ENCODE peak calls at places on chromosomes 11 and 22, in six cellular contexts. G is mesenchymal stem cell, L is IMR-90, A is neuronal stem cell, E is H9, R is H1. Q is an unnamed sample.

GRCh38 chr11:87180743-87181142 is 143.0 kb downstream of the TMEM135 start:
- DNase-seq in A (no peak), E (no peak), G (peak), L (peak), R (no peak), Q (no peak)

GRCh38 chr22:44445307-44445680 is 52.7 kb downstream of the RTL6 start:
- DNase-seq in A (no peak), L (no peak), R (no peak), E (peak), G (no peak), Q (peak)

GRCh38 chr22:21633481-21633880 is 921 bp downstream of the CCDC116 start:
- DNase-seq in L (no peak), R (no peak), G (no peak), E (no peak), A (no peak), Q (no peak)

GRCh38 chr11:46948378-46949131 is 12.0 kb downstream of the CSTPP1 start:
- DNase-seq in L (peak), E (no peak), G (peak), R (no peak), A (no peak), Q (no peak)

GRCh38 chr22:24460418-24461089 is 33.2 kb downstream of the ADORA2A start:
- DNase-seq in A (no peak), G (peak), E (no peak), L (peak), R (no peak), Q (no peak)

GRCh38 chr11:8263109-8263768 is 439 bp downstream of the LMO1 start:
- DNase-seq in E (peak), A (no peak), L (no peak), G (no peak), R (peak), Q (no peak)

GRCh38 chr11:124835918-124836317 is 29.3 kb upstream of the ROBO3 start:
- DNase-seq in R (no peak), A (no peak), G (no peak), L (no peak), E (no peak), Q (no peak)

GRCh38 chr22:33757041-33757440 is 163.2 kb downstream of the LARGE1 start:
- DNase-seq in R (no peak), E (no peak), G (no peak), A (no peak), L (no peak), Q (no peak)

GRCh38 chr11:32315121-32315520 is 120.2 kb downstream of the WT1 start:
- DNase-seq in E (no peak), R (no peak), L (no peak), G (no peak), A (no peak), Q (no peak)

GRCh38 chr11:109783842-109784241 is 309.4 kb upstream of the ZC3H12C start:
- DNase-seq in G (no peak), L (no peak), E (no peak), R (no peak), A (no peak), Q (no peak)
- H4K8ac ChIP-seq in G (no peak), L (no peak), E (no peak), R (no peak), A (no peak), Q (no peak)

DNA sequence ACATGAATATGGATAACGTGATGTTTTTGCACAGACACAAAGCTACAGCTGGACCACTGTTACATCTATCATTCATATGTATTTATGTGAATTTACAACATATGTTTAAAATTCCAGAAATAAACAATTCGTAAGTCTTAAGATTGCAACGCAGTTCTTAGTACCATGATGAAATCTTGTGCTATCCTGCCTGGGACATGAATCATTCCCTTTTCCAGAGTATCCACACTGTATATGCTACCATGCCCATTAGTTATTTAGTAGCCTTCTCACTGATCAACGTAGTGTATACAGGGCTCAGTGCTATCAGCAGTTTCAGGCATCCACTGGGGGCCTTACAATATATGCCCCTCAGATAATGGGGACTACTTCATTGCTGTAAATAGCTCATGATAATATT is 4.3 kb downstream of the ATL3 start:
- DNase-seq in G (peak), L (peak), A (no peak), R (no peak), E (no peak), Q (peak)
- H3K4me2 ChIP-seq in G (no peak), L (peak), A (no peak), R (no peak), E (no peak), Q (no peak)

DNA sequence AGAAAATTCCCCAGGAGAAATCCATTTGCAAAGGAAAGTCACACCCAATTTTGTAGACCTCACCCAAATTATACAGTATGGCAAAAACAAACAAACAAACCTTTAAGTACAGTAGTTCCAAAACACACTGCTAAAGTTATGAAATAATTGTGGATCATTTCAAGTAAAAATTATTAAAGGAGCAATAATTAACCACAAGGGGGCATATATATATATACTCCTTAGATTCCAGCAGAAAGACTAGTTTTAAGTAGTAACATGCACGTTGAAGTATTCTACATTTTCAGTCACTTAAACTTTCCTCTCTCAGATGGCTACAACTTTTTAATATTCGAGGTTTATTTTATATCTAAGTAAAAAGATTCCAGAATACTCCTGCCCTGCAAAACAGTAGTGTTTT is 26.8 kb downstream of the RNF141 start:
- DNase-seq in R (no peak), A (no peak), L (peak), G (peak), E (no peak), Q (no peak)
- H3K14ac ChIP-seq in R (no peak), A (no peak), L (no peak), G (no peak), E (no peak), Q (no peak)

DNA sequence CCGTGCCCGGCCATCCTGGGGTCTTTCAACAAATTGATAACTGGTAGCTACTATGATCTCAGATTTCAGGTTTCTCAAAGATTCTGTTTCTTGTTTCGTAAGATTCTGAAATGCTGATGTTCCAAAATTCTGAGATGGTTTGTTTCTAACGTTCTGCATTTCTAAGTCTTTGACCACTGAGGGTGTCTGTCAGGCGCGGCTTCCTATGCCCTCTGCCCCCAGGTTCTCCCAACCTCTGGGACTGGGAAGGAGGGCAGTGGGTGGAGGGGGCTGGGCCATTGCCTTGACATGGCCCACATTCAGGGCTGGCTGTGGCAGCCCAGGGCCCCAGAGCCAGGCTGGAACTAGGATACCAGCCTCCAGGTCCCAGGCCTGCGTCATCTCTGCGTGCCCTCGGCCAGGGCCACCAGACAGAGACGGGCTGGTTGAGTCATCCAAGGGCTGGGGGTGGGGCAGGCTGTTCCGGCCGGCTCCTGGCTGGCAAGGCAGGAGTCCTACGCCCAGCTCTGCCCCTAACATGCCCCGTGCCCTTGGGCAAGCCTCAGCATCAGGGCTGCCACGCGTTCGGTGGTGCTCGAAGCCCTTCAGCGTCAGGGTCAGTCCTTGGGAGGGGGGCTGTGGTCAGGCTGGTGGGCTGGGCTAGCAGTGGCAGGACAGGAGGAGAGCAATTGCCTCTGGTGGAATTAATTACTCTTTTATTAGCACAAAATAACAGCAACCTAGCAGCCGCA is 5.2 kb downstream of the TMEM134 start:
- DNase-seq in R (no peak), A (no peak), L (no peak), G (peak), E (peak), Q (peak)
- H4K8ac ChIP-seq in R (peak), A (no peak), L (peak), G (peak), E (no peak), Q (peak)

GRCh38 chr11:108825381-108825780 is 160.5 kb downstream of the DDX10 start:
- DNase-seq in G (no peak), E (no peak), L (peak), R (no peak), A (no peak), Q (no peak)
- H3K4me2 ChIP-seq in G (no peak), E (no peak), L (no peak), R (no peak), A (no peak), Q (no peak)

DNA sequence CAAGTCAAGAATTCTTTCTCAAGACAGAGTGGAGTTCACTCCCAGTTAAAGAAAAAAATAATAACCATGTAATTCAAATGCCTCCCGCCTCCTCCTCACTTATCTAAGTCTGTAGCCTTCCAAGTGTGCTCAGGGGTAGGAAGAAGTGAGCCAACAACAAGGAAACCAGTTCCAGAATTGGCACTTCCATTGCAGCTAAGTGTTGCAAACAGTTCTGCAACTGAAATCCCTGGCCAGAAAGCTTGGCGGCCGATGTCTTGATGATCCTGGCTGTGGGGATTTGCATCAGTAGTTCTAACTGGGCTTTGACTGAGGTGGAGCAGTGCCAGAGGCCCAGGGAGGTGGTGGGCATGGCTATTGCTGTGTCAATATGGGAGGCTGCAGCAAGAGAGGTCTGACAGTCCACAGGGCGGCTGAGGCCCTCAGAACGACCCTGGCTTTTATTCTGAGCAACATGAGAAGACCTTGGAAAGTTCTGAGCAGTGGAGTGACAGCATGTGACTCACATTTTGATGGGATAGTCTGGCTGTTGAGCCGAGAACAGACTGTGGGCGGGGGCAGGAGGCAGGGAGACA is 19.2 kb downstream of the DHCR7 start:
- DNase-seq in R (no peak), A (no peak), E (no peak), G (no peak), L (no peak), Q (no peak)
- H3K14ac ChIP-seq in R (no peak), A (no peak), E (no peak), G (no peak), L (no peak), Q (no peak)

DNA sequence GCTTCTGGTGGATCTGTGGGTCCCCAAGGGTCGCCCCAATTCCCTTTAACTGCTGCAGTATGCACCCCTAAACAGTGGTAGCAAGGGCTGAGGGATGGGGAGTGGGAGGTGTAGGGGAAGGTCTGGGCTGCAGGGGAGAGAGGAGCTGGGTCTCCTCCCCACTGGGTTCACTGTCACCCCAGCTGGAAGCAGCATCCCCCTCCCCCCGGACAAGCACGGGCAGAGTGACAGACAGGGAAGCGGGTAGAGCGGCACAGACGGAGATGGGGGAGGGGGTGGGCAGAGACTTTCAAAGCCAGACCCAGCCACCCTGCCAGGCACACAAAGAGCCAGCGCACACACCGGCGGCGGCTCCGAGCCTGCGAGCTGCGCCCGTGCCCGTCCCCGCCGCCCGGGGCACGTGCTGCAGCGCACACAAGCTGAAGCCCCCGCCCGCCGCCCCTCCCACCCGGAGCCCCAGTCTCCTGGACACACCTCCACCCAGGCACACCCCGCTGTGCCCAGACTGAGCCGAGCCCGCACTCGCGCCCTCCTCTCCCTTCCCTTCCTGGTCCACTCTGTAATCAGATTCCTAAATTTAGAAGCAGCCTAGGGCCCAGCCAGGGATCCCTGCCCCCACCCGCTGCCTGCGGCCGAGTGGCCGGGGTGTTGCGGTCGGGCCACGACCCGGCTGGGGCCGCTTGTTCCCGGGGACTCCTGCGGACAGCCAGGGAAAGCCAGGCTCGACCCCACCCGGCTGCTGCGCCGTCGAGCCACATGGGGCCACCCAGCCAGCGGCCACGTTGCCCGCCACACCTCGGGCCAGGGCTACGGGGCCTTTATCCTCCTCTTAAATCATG is 940 bp upstream of the RCOR2 start:
- DNase-seq in L (no peak), E (peak), R (peak), G (peak), A (peak), Q (peak)
- H4K8ac ChIP-seq in L (peak), E (no peak), R (peak), G (peak), A (no peak), Q (peak)

GRCh38 chr11:95991545-95991944 is 67.6 kb upstream of the MTMR2 start:
- DNase-seq in A (no peak), L (peak), R (no peak), E (no peak), G (peak), Q (peak)
- H3K4me2 ChIP-seq in A (no peak), L (peak), R (no peak), E (no peak), G (no peak), Q (peak)

DNA sequence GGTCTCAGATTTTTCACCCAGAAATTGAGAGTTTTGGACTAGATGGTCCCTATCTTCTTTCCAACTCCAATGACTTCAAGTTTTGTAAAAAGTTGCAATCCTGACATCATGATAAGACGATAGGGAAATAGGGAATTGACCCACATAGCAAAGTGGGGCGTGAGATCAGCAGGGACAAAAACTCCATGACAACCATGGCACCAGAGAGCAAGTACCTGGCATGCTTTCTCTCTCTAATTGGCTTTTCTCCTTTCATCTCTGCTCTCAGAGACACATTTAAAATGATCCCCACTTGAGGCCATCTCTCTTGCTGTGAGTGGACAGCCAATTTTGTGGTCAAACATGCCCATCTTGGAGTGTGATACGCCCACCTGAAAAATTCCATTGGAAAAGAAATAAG is at the start of gene OR5AN1:
- DNase-seq in R (no peak), G (no peak), A (no peak), E (no peak), L (no peak), Q (no peak)
- H3K14ac ChIP-seq in R (no peak), G (no peak), A (no peak), E (no peak), L (no peak), Q (no peak)

Q was measured in trophoblast cell.